ENCODE peak calls at places on chromosome 14, in five cellular contexts. F, Q, J, C and T are unnamed samples.

GRCh38 chr14:79408696-79409095 is 802.6 kb downstream of the DIO2 start:
- DNase-seq in F (no peak), Q (no peak), J (no peak), C (no peak), T (no peak)

GRCh38 chr14:87305345-87305744 is 687.6 kb downstream of the GALC start:
- DNase-seq in F (no peak), Q (no peak), J (no peak), C (no peak), T (no peak)

GRCh38 chr14:102764220-102764671 is 13.0 kb upstream of the TRAF3 start:
- DNase-seq in F (no peak), Q (no peak), J (no peak), C (no peak), T (no peak)

GRCh38 chr14:51517116-51517515 is 134.6 kb upstream of the FRMD6 start:
- DNase-seq in F (no peak), Q (no peak), J (no peak), C (no peak), T (no peak)

GRCh38 chr14:88181072-88181471 is 142.0 kb downstream of the KCNK10 start:
- DNase-seq in F (no peak), Q (no peak), J (no peak), C (no peak), T (no peak)

GRCh38 chr14:75720828-75721227 is 59.8 kb downstream of the TTLL5 start:
- DNase-seq in F (no peak), Q (no peak), J (peak; percentile 67), C (no peak), T (peak; percentile 87)

GRCh38 chr14:94373708-94374107 is 14.7 kb downstream of the SERPINA1 start:
- DNase-seq in F (no peak), Q (peak; percentile 31), J (peak; percentile 96), C (no peak), T (peak; percentile 98)

GRCh38 chr14:34711169-34711568 is 3.2 kb downstream of the CFL2 start:
- DNase-seq in F (no peak), Q (peak; percentile 48), J (peak; percentile 86), C (no peak), T (peak; percentile 73)

GRCh38 chr14:37583358-37584210 is 11.5 kb downstream of the FOXA1 start:
- DNase-seq in F (no peak), Q (peak; percentile 55), J (no peak), C (no peak), T (no peak)

GRCh38 chr14:53888535-53889386 is 67.9 kb downstream of the BMP4 start:
- DNase-seq in F (no peak), Q (peak; percentile 52), J (no peak), C (no peak), T (no peak)

GRCh38 chr14:73248294-73248868 is 11.1 kb downstream of the PAPLN start:
- DNase-seq in F (no peak), Q (no peak), J (no peak), C (peak; percentile 53), T (peak; percentile 38)

GRCh38 chr14:36835145-36835544 is 173.5 kb downstream of the PAX9 start:
- DNase-seq in F (no peak), Q (no peak), J (no peak), C (peak; percentile 62), T (no peak)

GRCh38 chr14:94051115-94051514 is 25.0 kb downstream of the OTUB2 start:
- DNase-seq in F (peak; percentile 27), Q (peak; percentile 41), J (peak; percentile 68), C (no peak), T (peak; percentile 66)

GRCh38 chr14:101249676-101250036 is 311.6 kb upstream of the DIO3 start:
- DNase-seq in F (no peak), Q (no peak), J (no peak), C (no peak), T (no peak)

GRCh38 chr14:85131523-85131922 is 398.4 kb upstream of the FLRT2 start:
- DNase-seq in F (no peak), Q (no peak), J (no peak), C (no peak), T (no peak)

GRCh38 chr14:55114720-55115119 is 14.3 kb upstream of the LGALS3 start:
- DNase-seq in F (no peak), Q (no peak), J (no peak), C (no peak), T (no peak)

DNA sequence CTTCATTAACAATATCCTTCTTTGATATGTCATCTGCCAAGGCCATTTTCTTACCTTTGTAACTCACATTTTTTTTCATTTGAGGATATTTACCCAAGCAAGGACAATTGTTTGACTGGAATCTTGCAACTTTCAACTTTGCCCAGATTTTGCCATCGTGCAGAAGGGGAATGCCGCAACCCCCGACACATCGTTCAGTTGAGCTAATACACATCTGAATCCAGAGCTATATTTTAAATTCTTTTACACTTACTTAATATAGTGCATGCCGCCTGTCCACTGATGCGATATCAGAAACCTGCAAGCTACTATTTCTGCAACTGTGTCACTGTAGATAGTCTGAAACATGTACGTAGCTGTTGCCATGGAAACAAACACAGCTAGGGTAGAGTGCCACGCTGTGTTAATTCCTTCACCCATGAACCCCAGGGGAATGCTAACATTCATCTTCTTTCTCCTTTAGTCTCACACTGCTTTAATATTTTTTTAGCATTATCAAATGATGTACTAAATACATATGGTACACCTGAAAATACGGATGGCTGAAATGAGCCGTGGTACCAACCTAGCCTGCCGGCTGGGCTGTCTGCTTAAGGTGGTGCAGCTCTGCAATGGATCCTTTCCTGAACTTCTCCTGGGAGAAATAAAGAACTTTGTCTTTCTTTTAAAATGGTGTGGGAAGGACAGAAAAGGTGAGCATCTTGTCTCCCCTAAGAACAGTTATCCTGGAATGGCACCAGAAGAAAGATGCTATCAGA is 77.0 kb upstream of the FOXN3 start:
- DNase-seq in F (no peak), Q (no peak), J (no peak), C (no peak), T (no peak)
- H3K4me3 ChIP-seq in F (no peak overlapping the region), Q (no peak overlapping the region), J (no peak overlapping the region), C (no peak overlapping the region), T (no peak overlapping the region)

GRCh38 chr14:90715495-90715894 is 100.7 kb downstream of the TTC7B start:
- DNase-seq in F (no peak), Q (no peak), J (no peak), C (no peak), T (no peak)
- H3K4me3 ChIP-seq in F (no peak overlapping the region), Q (no peak overlapping the region), J (no peak overlapping the region), C (no peak overlapping the region), T (no peak overlapping the region)

DNA sequence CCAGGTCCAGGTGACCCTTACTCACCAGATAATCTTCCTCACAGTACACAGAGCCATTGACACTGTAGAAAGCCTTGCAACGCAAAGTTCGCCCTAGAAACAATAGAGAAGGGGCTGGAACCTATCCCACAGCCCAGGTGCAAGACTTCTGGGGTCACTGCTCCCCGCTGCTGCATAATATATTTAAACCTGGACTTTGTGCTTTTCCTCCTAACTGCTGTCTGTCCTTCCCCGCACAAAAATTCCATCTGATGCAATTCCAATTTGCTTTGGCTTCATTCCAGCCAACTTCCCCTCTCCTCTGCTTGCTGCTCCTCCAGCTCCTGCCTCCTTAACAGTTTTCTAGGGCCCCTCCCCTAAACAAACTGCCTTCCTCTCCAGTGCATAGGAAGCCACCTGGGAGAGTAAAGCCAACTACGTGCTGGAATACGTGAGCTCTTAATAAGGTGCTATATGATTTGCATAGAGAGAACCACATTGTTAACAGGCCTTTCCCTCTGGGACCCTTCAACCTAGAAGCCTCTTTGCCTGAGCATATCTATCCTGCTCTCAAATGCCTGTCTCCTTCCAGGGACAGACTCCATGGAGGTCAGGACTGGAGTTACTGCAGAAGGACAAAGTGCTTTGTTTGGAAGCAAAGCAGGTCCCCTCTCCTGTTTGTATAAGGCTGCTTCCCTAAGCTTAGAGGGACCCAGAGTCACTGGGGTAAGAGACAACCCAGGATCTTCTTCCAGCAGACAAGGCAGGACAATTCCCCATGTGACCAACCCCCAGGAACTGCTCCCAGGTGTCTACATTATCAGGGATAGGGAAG is 5.5 kb downstream of the AJUBA start:
- DNase-seq in F (peak; percentile 60), Q (peak; percentile 83), J (peak; percentile 53), C (no peak), T (peak; percentile 79)
- H3K4me3 ChIP-seq in F (no peak overlapping the region), Q (peak overlapping the region; percentile 89), J (no peak overlapping the region), C (no peak overlapping the region), T (no peak overlapping the region)

DNA sequence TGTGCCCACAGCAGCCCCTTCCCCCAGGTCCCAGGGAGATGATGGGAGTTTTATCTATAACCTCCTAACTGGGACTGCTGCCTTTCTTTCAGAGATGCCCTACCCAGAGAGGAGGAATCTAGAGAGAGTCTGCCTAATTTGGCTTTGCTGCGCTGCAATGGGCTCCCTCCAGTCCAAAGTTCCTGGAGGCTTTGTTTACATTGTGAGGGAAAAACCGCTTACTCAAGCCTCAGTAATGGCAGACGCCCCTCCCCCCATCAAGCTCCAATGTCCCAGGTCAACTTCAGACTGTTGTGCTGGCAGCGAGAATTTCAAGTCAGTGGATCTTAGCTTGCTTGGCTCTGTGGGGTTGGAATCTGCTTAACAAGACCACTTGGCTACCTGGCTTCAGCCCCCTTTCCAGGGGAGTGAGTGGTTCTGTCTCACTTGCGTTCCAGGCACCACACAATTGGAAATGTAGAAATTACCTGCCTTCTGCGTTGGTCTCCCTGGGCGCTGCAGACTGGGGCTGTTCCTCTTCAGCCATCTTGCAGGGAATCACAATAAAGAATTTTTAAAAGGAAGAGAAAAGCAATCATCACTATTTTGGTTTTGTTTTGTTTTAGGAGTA is 262.5 kb downstream of the FOXG1 start:
- DNase-seq in F (no peak), Q (peak; percentile 59), J (peak; percentile 6), C (no peak), T (peak; percentile 6)
- H3K4me3 ChIP-seq in F (no peak overlapping the region), Q (no peak overlapping the region), J (no peak overlapping the region), C (no peak overlapping the region), T (no peak overlapping the region)

GRCh38 chr14:21231020-21231652 is 38.1 kb downstream of the HNRNPC start:
- DNase-seq in F (no peak), Q (no peak), J (no peak), C (no peak), T (no peak)
- H3K4me3 ChIP-seq in F (no peak overlapping the region), Q (no peak overlapping the region), J (no peak overlapping the region), C (no peak overlapping the region), T (no peak overlapping the region)

GRCh38 chr14:42804146-42804545 is 1197.5 kb downstream of the LRFN5 start:
- DNase-seq in F (no peak), Q (no peak), J (no peak), C (no peak), T (no peak)
- H3K4me3 ChIP-seq in F (no peak overlapping the region), Q (no peak overlapping the region), J (no peak overlapping the region), C (no peak overlapping the region), T (no peak overlapping the region)

GRCh38 chr14:104229621-104230041 is 91.2 kb downstream of the KIF26A start:
- DNase-seq in F (no peak), Q (no peak), J (no peak), C (no peak), T (no peak)
- H3K4me3 ChIP-seq in F (no peak overlapping the region), Q (no peak overlapping the region), J (no peak overlapping the region), C (no peak overlapping the region), T (no peak overlapping the region)

GRCh38 chr14:39433452-39433813 is 1.2 kb upstream of the FBXO33 start:
- DNase-seq in F (no peak), Q (no peak), J (no peak), C (no peak), T (no peak)
- H3K4me3 ChIP-seq in F (peak overlapping the region; percentile 43), Q (peak overlapping the region; percentile 96), J (peak overlapping the region; percentile 74), C (peak overlapping the region; percentile 73), T (peak overlapping the region; percentile 87)

GRCh38 chr14:32932921-32933622 is 5.6 kb upstream of the NPAS3 start:
- DNase-seq in F (no peak), Q (no peak), J (no peak), C (no peak), T (no peak)
- H3K4me3 ChIP-seq in F (no peak overlapping the region), Q (no peak overlapping the region), J (peak overlapping the region; percentile 43), C (no peak overlapping the region), T (no peak overlapping the region)